ENCODE peak calls at places on chromosomes 5 and 9, in eight cellular contexts. One of them, this sample, is unnamed.
A peak's percentile ranks its signal among the peaks of the same experiment; 100 is the strongest.

GRCh38 chr9:118215544-118215943 is 511.3 kb downstream of the TLR4 start:
- DNase-seq in bronchial epithelial cell: no peak
- DNase-seq in H9: no peak
- DNase-seq in CD8-positive, alpha-beta T cell: no peak
- DNase-seq in CD4-positive, alpha-beta T cell: no peak
- DNase-seq in ovary: no peak
- DNase-seq in endothelial cell: no peak
- DNase-seq in astrocyte of the spinal cord: no peak
- DNase-seq in this sample: no peak

GRCh38 chr5:93304391-93304790 is 276.6 kb downstream of the NR2F1-AS1 start:
- DNase-seq in bronchial epithelial cell: no peak
- DNase-seq in H9: no peak
- DNase-seq in CD8-positive, alpha-beta T cell: no peak
- DNase-seq in CD4-positive, alpha-beta T cell: no peak
- DNase-seq in ovary: no peak
- DNase-seq in endothelial cell: no peak
- DNase-seq in astrocyte of the spinal cord: no peak
- DNase-seq in this sample: no peak

GRCh38 chr5:68251804-68252648 is 36.5 kb downstream of the PIK3R1 start:
- DNase-seq in bronchial epithelial cell: peak; percentile 69
- DNase-seq in H9: no peak
- DNase-seq in CD8-positive, alpha-beta T cell: no peak
- DNase-seq in CD4-positive, alpha-beta T cell: no peak
- DNase-seq in ovary: no peak
- DNase-seq in endothelial cell: no peak
- DNase-seq in astrocyte of the spinal cord: peak; percentile 69
- DNase-seq in this sample: no peak

GRCh38 chr9:83957029-83957513 is 22.9 kb downstream of the HNRNPK start:
- DNase-seq in bronchial epithelial cell: no peak
- DNase-seq in H9: no peak
- DNase-seq in CD8-positive, alpha-beta T cell: no peak
- DNase-seq in CD4-positive, alpha-beta T cell: no peak
- DNase-seq in ovary: no peak
- DNase-seq in endothelial cell: no peak
- DNase-seq in astrocyte of the spinal cord: no peak
- DNase-seq in this sample: no peak

GRCh38 chr5:96254980-96255681 is 177.9 kb downstream of the PCSK1 start:
- DNase-seq in bronchial epithelial cell: peak; percentile 79
- DNase-seq in H9: no peak
- DNase-seq in CD8-positive, alpha-beta T cell: no peak
- DNase-seq in CD4-positive, alpha-beta T cell: no peak
- DNase-seq in ovary: no peak
- DNase-seq in endothelial cell: no peak
- DNase-seq in astrocyte of the spinal cord: peak; percentile 83
- DNase-seq in this sample: no peak

GRCh38 chr5:151480859-151481258 is 33.5 kb downstream of the SLC36A1 start:
- DNase-seq in bronchial epithelial cell: peak; percentile 56
- DNase-seq in H9: no peak
- DNase-seq in CD8-positive, alpha-beta T cell: no peak
- DNase-seq in CD4-positive, alpha-beta T cell: no peak
- DNase-seq in ovary: no peak
- DNase-seq in endothelial cell: no peak
- DNase-seq in astrocyte of the spinal cord: peak; percentile 25
- DNase-seq in this sample: no peak

GRCh38 chr9:133054966-133055365 is 6.8 kb upstream of the CEL start:
- DNase-seq in bronchial epithelial cell: no peak
- DNase-seq in H9: no peak
- DNase-seq in CD8-positive, alpha-beta T cell: no peak
- DNase-seq in CD4-positive, alpha-beta T cell: no peak
- DNase-seq in ovary: no peak
- DNase-seq in endothelial cell: no peak
- DNase-seq in astrocyte of the spinal cord: peak; percentile 41
- DNase-seq in this sample: no peak

GRCh38 chr9:38318755-38319495 is 73.6 kb upstream of the ALDH1B1 start:
- DNase-seq in bronchial epithelial cell: peak; percentile 69
- DNase-seq in H9: no peak
- DNase-seq in CD8-positive, alpha-beta T cell: no peak
- DNase-seq in CD4-positive, alpha-beta T cell: no peak
- DNase-seq in ovary: peak; percentile 41
- DNase-seq in endothelial cell: no peak
- DNase-seq in astrocyte of the spinal cord: peak; percentile 12
- DNase-seq in this sample: no peak

GRCh38 chr5:141650851-141651727 is at the start of gene FCHSD1:
- DNase-seq in bronchial epithelial cell: peak; percentile 55
- DNase-seq in H9: peak; percentile 96
- DNase-seq in CD8-positive, alpha-beta T cell: peak; percentile 79
- DNase-seq in CD4-positive, alpha-beta T cell: peak; percentile 62
- DNase-seq in ovary: peak; percentile 94
- DNase-seq in endothelial cell: peak; percentile 96
- DNase-seq in astrocyte of the spinal cord: peak; percentile 79
- DNase-seq in this sample: peak; percentile 95

DNA sequence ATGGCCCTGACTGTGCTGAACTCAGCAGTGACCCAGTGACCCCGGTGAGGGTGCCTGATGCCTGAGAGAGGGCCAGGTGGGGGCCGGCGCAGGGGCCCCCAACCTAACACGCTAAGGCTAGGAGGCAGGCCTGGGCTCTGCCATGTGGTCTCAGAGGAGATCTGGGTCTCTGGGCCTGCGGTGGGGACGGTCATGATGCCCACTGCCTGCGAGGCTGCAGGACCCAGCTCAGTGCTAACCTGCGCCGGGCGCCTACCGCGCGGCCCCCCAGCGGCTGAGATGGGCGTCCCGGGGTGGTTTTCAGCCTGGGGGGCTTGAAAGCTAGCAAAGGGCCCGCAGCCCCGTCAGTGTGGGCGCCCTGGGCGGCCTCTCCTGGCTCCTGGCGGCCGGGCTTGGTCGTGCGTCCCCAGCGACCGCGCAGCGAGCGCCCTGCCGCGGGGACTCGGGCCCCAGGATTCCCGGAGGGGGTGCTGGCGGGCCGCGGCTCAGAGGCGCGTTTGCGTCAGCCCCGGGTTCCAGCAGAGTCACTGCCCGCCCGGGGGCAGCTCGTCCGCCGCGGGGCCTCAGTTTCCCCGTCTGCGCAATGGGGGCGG is 2.5 kb downstream of the EGFL7 start:
- DNase-seq in bronchial epithelial cell: no peak
- DNase-seq in H9: no peak
- DNase-seq in CD8-positive, alpha-beta T cell: no peak
- DNase-seq in CD4-positive, alpha-beta T cell: no peak
- DNase-seq in ovary: no peak
- DNase-seq in endothelial cell: no peak
- DNase-seq in astrocyte of the spinal cord: no peak
- DNase-seq in this sample: peak; percentile 62
- TF ChIP-seq CTCF in bronchial epithelial cell: peak; percentile 27
- TF ChIP-seq CTCF in H9: peak; percentile 56
- TF ChIP-seq CTCF in CD8-positive, alpha-beta T cell: no peak
- TF ChIP-seq CTCF in CD4-positive, alpha-beta T cell: no peak
- TF ChIP-seq CTCF in ovary: no peak
- TF ChIP-seq CTCF in endothelial cell: no peak
- TF ChIP-seq CTCF in astrocyte of the spinal cord: peak; percentile 16
- TF ChIP-seq CTCF in this sample: peak; percentile 25

DNA sequence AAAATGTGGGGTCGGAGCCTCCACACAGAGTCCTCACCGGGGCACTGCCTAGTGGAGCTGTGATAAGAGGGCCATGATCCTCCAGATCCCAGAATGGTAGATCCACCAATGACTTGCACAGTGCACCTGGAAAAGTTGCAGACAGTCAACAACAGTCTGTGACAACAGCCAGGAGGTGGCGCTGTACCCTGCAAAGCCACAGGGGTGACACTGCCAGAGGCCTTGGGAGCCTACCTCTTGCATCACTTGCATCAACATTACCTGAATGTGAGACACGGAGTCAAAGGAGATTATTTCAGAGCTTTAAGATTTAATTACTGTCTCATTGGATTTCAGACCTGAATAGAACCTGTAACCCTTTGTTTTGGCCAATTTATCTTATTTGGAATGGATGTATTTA is 614.1 kb upstream of the CDH9 start:
- DNase-seq in bronchial epithelial cell: peak; percentile 15
- DNase-seq in H9: peak; percentile 62
- DNase-seq in CD8-positive, alpha-beta T cell: no peak
- DNase-seq in CD4-positive, alpha-beta T cell: no peak
- DNase-seq in ovary: no peak
- DNase-seq in endothelial cell: no peak
- DNase-seq in astrocyte of the spinal cord: no peak
- DNase-seq in this sample: peak; percentile 11
- TF ChIP-seq CTCF in bronchial epithelial cell: peak; percentile 46
- TF ChIP-seq CTCF in H9: peak; percentile 63
- TF ChIP-seq CTCF in CD8-positive, alpha-beta T cell: no peak
- TF ChIP-seq CTCF in CD4-positive, alpha-beta T cell: no peak
- TF ChIP-seq CTCF in ovary: no peak
- TF ChIP-seq CTCF in endothelial cell: no peak
- TF ChIP-seq CTCF in astrocyte of the spinal cord: no peak
- TF ChIP-seq CTCF in this sample: no peak

GRCh38 chr9:4538621-4539020 is 48.4 kb downstream of the SLC1A1 start:
- DNase-seq in bronchial epithelial cell: no peak
- DNase-seq in H9: no peak
- DNase-seq in CD8-positive, alpha-beta T cell: no peak
- DNase-seq in CD4-positive, alpha-beta T cell: no peak
- DNase-seq in ovary: no peak
- DNase-seq in endothelial cell: no peak
- DNase-seq in astrocyte of the spinal cord: no peak
- DNase-seq in this sample: no peak
- TF ChIP-seq CTCF in bronchial epithelial cell: no peak
- TF ChIP-seq CTCF in H9: no peak
- TF ChIP-seq CTCF in CD8-positive, alpha-beta T cell: no peak
- TF ChIP-seq CTCF in CD4-positive, alpha-beta T cell: no peak
- TF ChIP-seq CTCF in ovary: no peak
- TF ChIP-seq CTCF in endothelial cell: no peak
- TF ChIP-seq CTCF in astrocyte of the spinal cord: no peak
- TF ChIP-seq CTCF in this sample: no peak

DNA sequence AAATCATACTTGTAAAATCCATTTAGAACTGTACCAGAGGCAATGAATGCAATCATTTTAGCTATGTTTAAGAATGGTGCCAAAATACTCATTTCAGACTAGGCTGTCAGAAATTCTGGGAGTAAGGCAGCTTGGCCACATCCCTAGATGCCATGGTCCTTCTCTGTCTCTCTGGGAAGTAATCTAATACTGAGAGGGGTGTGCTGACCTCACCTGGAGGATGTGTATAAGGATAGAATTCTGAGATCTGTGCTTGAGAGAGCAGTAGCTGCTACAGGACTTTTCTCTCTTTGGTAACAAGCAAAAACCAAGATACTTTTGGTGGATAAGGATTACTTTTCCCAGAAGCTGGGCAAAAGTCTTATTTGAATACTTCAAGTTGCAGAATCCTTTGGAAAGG is 68.1 kb upstream of the MRPS30 start:
- DNase-seq in bronchial epithelial cell: no peak
- DNase-seq in H9: no peak
- DNase-seq in CD8-positive, alpha-beta T cell: no peak
- DNase-seq in CD4-positive, alpha-beta T cell: no peak
- DNase-seq in ovary: no peak
- DNase-seq in endothelial cell: no peak
- DNase-seq in astrocyte of the spinal cord: no peak
- DNase-seq in this sample: no peak
- TF ChIP-seq CTCF in bronchial epithelial cell: no peak
- TF ChIP-seq CTCF in H9: peak; percentile 34
- TF ChIP-seq CTCF in CD8-positive, alpha-beta T cell: no peak
- TF ChIP-seq CTCF in CD4-positive, alpha-beta T cell: no peak
- TF ChIP-seq CTCF in ovary: no peak
- TF ChIP-seq CTCF in endothelial cell: no peak
- TF ChIP-seq CTCF in astrocyte of the spinal cord: no peak
- TF ChIP-seq CTCF in this sample: no peak